ENCODE peak calls at places on chromosomes 7 and 10, in four cellular contexts. V is mammary epithelial cell, Y is ascending aorta, D is ovary. X is an unnamed sample.

GRCh38 chr10:8272794-8273425 is 218.4 kb downstream of the GATA3 start:
- DNase-seq in V (no peak), D (no peak), Y (no peak), X (no peak)

GRCh38 chr10:127649642-127650041 is 87.3 kb upstream of the FOXI2 start:
- DNase-seq in V (no peak), Y (no peak), D (no peak), X (no peak)

GRCh38 chr7:156969972-156970420 is 20.5 kb downstream of the NOM1 start:
- DNase-seq in Y (no peak), D (no peak), V (peak; percentile 85), X (no peak)

GRCh38 chr7:98974205-98974604 is 95.9 kb downstream of the TRRAP start:
- DNase-seq in V (no peak), D (no peak), Y (no peak), X (no peak)

GRCh38 chr10:67788028-67788886 is 49.7 kb downstream of the DNAJC12 start:
- DNase-seq in D (no peak), V (no peak), Y (no peak), X (no peak)

GRCh38 chr10:13636776-13637175 is 50.0 kb downstream of the PRPF18 start:
- DNase-seq in V (no peak), Y (no peak), D (no peak), X (no peak)

GRCh38 chr10:72692057-72692891 is at the start of gene MCU:
- DNase-seq in V (peak; percentile 91), D (peak; percentile 97), Y (peak; percentile 84), X (peak; percentile 95)

GRCh38 chr7:76047305-76047810 is 442 bp downstream of the STYXL1 start:
- DNase-seq in Y (no peak), V (no peak), D (no peak), X (no peak)

GRCh38 chr10:72331575-72332422 is 22.9 kb downstream of the DNAJB12 start:
- DNase-seq in D (peak; percentile 82), V (peak; percentile 98), Y (peak; percentile 81), X (peak; percentile 91)

GRCh38 chr10:101222683-101223273 is 6.5 kb downstream of the LBX1 start:
- DNase-seq in Y (no peak), D (no peak), V (no peak), X (no peak)

GRCh38 chr10:6721964-6722615 is 142.0 kb upstream of the PRKCQ start:
- DNase-seq in D (no peak), V (peak; percentile 88), Y (no peak), X (no peak)

GRCh38 chr10:59324597-59324996 is 37.8 kb downstream of the FAM13C start:
- DNase-seq in Y (no peak), V (no peak), D (no peak), X (no peak)

GRCh38 chr7:67625257-67625713 is 628.7 kb downstream of the TYW1 start:
- DNase-seq in V (no peak), Y (no peak), D (peak; percentile 92), X (peak; percentile 63)

DNA sequence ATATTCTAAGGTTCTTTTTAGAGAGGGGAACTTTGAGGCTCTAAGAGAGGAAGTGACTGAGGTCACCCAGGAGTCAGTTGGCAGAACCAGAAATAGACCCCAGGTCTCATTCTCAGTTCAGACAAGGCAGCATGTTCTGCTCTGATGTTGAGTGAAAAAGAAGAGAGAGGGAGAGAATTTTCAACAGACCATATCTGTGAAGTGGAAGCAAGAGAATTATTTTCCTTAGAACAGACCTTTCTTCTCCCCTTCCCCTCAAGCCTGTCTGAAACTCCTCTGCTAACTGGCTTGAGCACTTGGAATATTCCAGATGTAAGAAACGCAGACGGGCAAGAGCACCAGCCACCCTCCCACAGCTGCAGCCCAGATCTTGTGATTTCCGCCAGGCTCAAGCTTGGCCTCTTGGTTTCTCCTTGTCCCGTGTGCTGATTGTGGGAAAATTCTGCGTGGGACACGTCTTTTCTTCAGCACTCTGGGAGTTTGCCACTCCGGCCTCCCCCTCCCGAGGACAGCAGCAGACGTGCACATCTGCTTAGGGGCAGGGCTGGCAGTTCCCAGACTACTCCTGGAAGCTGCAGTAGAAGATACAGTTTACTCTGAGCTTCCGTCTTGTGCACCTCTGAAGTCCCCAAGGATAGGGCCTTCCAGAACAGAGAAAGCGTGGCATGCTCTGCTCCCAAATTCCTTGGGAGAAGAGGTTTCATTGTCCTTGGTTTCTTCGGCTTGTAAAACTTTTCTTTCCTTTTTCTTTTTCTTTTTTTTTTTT is 22.7 kb upstream of the IKZF1 start:
- DNase-seq in V (no peak), Y (no peak), D (no peak), X (no peak)
- H3K4me3 ChIP-seq in V (no peak overlapping the region), Y (no peak overlapping the region), D (no peak overlapping the region), X (no peak overlapping the region)

DNA sequence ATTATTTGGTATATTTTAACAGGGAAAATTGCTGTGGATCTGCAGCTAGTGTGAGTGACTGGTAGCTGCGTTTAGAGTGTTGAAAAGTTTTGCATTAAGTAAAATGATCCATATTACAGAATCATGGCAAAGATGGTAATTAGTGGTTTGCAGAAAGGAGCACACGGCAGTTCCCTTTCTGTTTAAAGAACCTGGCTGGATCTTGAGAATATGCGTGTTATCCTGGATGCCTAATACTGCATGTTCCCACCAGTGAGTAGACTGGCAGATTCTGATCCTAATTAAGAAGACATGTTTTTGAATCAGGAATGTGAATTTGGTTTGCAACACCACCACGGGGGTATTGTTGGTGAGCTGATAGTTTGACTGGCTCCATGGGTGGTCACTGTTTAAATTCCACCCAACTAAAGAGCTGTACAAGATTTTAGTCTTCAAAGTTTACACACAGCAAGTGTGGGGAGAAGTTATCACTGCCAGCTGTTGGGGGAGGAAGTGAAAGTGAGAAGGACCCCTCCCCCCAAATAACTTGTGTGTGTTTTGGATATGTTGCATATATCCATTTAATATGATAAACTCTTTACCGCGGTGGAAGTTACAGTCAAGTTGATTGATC is 5.6 kb downstream of the RBM20 start:
- DNase-seq in Y (no peak), D (no peak), V (no peak), X (no peak)
- H3K27ac ChIP-seq in Y (peak overlapping the region; percentile 13), D (no peak overlapping the region), V (no peak overlapping the region), X (no peak overlapping the region)

GRCh38 chr10:88991161-88991899 is 732 bp downstream of the FAS start:
- DNase-seq in D (peak; percentile 89), V (peak; percentile 83), Y (no peak), X (peak; percentile 55)
- TF ChIP-seq CTCF in D (peak; percentile 39), V (peak; percentile 10), Y (no peak), X (no peak)

GRCh38 chr7:112940314-112940732 is 146.3 kb downstream of the GPR85 start:
- DNase-seq in V (no peak), D (no peak), Y (no peak), X (no peak)

GRCh38 chr7:112933598-112933997 is 143.4 kb upstream of the TMEM168 start:
- DNase-seq in D (no peak), V (no peak), Y (no peak), X (no peak)

GRCh38 chr7:112938895-112939588 is 147.6 kb downstream of the GPR85 start:
- DNase-seq in D (peak; percentile 58), V (no peak), Y (no peak), X (peak; percentile 12)

GRCh38 chr7:112939589-112940313 is 146.9 kb downstream of the GPR85 start:
- DNase-seq in V (peak; percentile 99), D (peak; percentile 99), Y (peak; percentile 98), X (peak; percentile 98)

GRCh38 chr7:112937651-112938390 is 147.6 kb upstream of the TMEM168 start:
- DNase-seq in V (peak; percentile 27), Y (no peak), D (no peak), X (no peak)
- H3K4me3 ChIP-seq in V (peak overlapping the region; percentile 83), Y (peak overlapping the region; percentile 86), D (no peak overlapping the region), X (peak overlapping the region; percentile 93)

X was measured in dorsolateral prefrontal cortex.